ENCODE peak calls at places on chromosome X, in ten cellular contexts. R is stimulated activated CD4-positive, alpha-beta T cell treated with anti-CD3 and anti-CD28 coated beads, TNF-alpha, amount 100 ng/mL, for 4 hours; A is CD8-positive, alpha-beta T cell; K is head of caudate nucleus; G is posterior cingulate gyrus; U is ascending aorta; Y is BJ; L is naive thymus-derived CD8-positive, alpha-beta T cell; D is iris pigment epithelial cell; Q is astrocyte of the hippocampus. V is an unnamed sample.

GRCh38 chrX:78024349-78025108 is 55.1 kb upstream of the PGAM4 start:
- DNase-seq in R (no peak), A (peak), K (no peak), G (no peak), U (no peak), Y (no peak), L (peak), D (peak), Q (no peak), V (peak)

GRCh38 chrX:1102786-1103185 is 109.7 kb downstream of the CRLF2 start:
- DNase-seq in R (no peak), A (no peak), K (no peak), G (no peak), U (no peak), Y (no peak), L (no peak), D (no peak), Q (no peak), V (no peak)

GRCh38 chrX:138775501-138775900 is 64.0 kb upstream of the FGF13 start:
- DNase-seq in R (no peak), A (no peak), K (no peak), G (no peak), U (no peak), Y (no peak), L (no peak), D (peak), Q (peak), V (no peak)

GRCh38 chrX:129694805-129695204 is 40.0 kb upstream of the APLN start:
- DNase-seq in R (no peak), A (no peak), K (no peak), G (no peak), U (no peak), Y (no peak), L (no peak), D (no peak), Q (no peak), V (no peak)

GRCh38 chrX:45622538-45622937 is 421.9 kb upstream of the DIPK2B start:
- DNase-seq in R (no peak), A (no peak), K (no peak), G (no peak), U (no peak), Y (no peak), L (no peak), D (peak), Q (peak), V (no peak)

GRCh38 chrX:115595049-115595448 is 34.1 kb downstream of the PLS3 start:
- DNase-seq in R (no peak), A (no peak), K (no peak), G (no peak), U (no peak), Y (no peak), L (no peak), D (no peak), Q (no peak), V (no peak)

GRCh38 chrX:108165349-108166111 is 74.0 kb downstream of the ATG4A start:
- DNase-seq in R (no peak), A (no peak), K (no peak), G (no peak), U (no peak), Y (no peak), L (no peak), D (peak), Q (peak), V (no peak)

GRCh38 chrX:3184176-3184930 is 143.1 kb downstream of the ARSF start:
- DNase-seq in R (no peak), A (no peak), K (no peak), G (no peak), U (no peak), Y (peak), L (no peak), D (peak), Q (peak), V (no peak)

GRCh38 chrX:33211356-33212254 is at the start of gene DMD:
- DNase-seq in R (no peak), A (no peak), K (peak), G (no peak), U (peak), Y (no peak), L (no peak), D (peak), Q (peak), V (no peak)

GRCh38 chrX:69309074-69309792 is 144.0 kb upstream of the PJA1 start:
- DNase-seq in R (no peak), A (no peak), K (no peak), G (no peak), U (no peak), Y (no peak), L (no peak), D (no peak), Q (no peak), V (no peak)

GRCh38 chrX:32137525-32137924 is 1065.7 kb upstream of the FTHL17 start:
- DNase-seq in R (no peak), A (no peak), K (no peak), G (no peak), U (no peak), Y (no peak), L (no peak), D (peak), Q (peak), V (no peak)

GRCh38 chrX:107571296-107571998 is 56.9 kb upstream of the PRPS1 start:
- DNase-seq in R (no peak), A (no peak), K (no peak), G (no peak), U (peak), Y (peak), L (no peak), D (peak), Q (peak), V (no peak)